ENCODE peak calls at places on chromosome 12, in six cellular contexts. Y is dorsolateral prefrontal cortex, D is NCI-H748 treated with DMSO at 0.1 percent for 48 hours, I is left ventricle myocardium superior, V is uterus, S is stromal cell of bone marrow. H is an unnamed sample.

GRCh38 chr12:219891-220352 is 6.0 kb upstream of the SLC6A12 start:
- DNase-seq in Y (peak; percentile 74), D (no peak), I (peak; percentile 75), V (peak; percentile 33), S (no peak), H (peak; percentile 21)

GRCh38 chr12:6181166-6181565 is 19.0 kb upstream of the CD9 start:
- DNase-seq in Y (no peak), D (no peak), I (no peak), V (no peak), S (no peak), H (no peak)

GRCh38 chr12:48001426-48002178 is 2.7 kb downstream of the COL2A1 start:
- DNase-seq in Y (no peak), D (peak; percentile 75), I (peak; percentile 70), V (no peak), S (no peak), H (no peak)

GRCh38 chr12:121176826-121177529 is 33.0 kb upstream of the P2RX4 start:
- DNase-seq in Y (no peak), D (no peak), I (no peak), V (no peak), S (no peak), H (no peak)

GRCh38 chr12:26374934-26375333 is 179.6 kb downstream of the SSPN start:
- DNase-seq in Y (no peak), D (no peak), I (no peak), V (no peak), S (no peak), H (no peak)

GRCh38 chr12:127760996-127761395 is 506.0 kb upstream of the TMEM132C start:
- DNase-seq in Y (peak; percentile 66), D (no peak), I (no peak), V (no peak), S (no peak), H (no peak)

GRCh38 chr12:116062698-116063097 is 214.8 kb downstream of the MED13L start:
- DNase-seq in Y (no peak), D (no peak), I (no peak), V (no peak), S (no peak), H (no peak)

GRCh38 chr12:131561891-131562684 is 148.8 kb upstream of the SFSWAP start:
- DNase-seq in Y (no peak), D (no peak), I (no peak), V (no peak), S (no peak), H (no peak)

GRCh38 chr12:15320881-15321280 is 1.4 kb upstream of the PTPRO start:
- DNase-seq in Y (no peak), D (no peak), I (no peak), V (no peak), S (no peak), H (no peak)

GRCh38 chr12:39883411-39883810 is 222.5 kb downstream of the SLC2A13 start:
- DNase-seq in Y (no peak), D (no peak), I (no peak), V (no peak), S (no peak), H (no peak)

GRCh38 chr12:48018618-48018995 is 14.3 kb upstream of the COL2A1 start:
- DNase-seq in Y (no peak), D (no peak), I (no peak), V (no peak), S (no peak), H (no peak)

GRCh38 chr12:12172106-12172511 is 94.7 kb downstream of the LRP6 start:
- DNase-seq in Y (no peak), D (no peak), I (no peak), V (no peak), S (peak; percentile 48), H (no peak)

GRCh38 chr12:87848248-87848868 is 180.8 kb downstream of the C12orf50 start:
- DNase-seq in Y (no peak), D (peak; percentile 81), I (no peak), V (no peak), S (peak; percentile 47), H (peak; percentile 21)

GRCh38 chr12:5912437-5913334 is 32.4 kb downstream of the ANO2 start:
- DNase-seq in Y (no peak), D (no peak), I (no peak), V (no peak), S (no peak), H (no peak)

GRCh38 chr12:6871052-6871957 is 1.8 kb downstream of the SPSB2 start:
- DNase-seq in Y (no peak), D (no peak), I (peak; percentile 46), V (no peak), S (no peak), H (peak; percentile 35)

GRCh38 chr12:116604151-116604550 is 45.0 kb downstream of the MAP1LC3B2 start:
- DNase-seq in Y (no peak), D (no peak), I (no peak), V (peak; percentile 55), S (no peak), H (no peak)

GRCh38 chr12:3155710-3156386 is 78.7 kb downstream of the TSPAN9 start:
- DNase-seq in Y (no peak), D (no peak), I (no peak), V (no peak), S (no peak), H (no peak)